ENCODE peak calls at places on chromosomes 11 and 22, in five cellular contexts. Y, D, J, X and K are unnamed samples.

GRCh38 chr11:134356656-134357544 is 25.1 kb downstream of the GLB1L2 start:
- DNase-seq in D (peak; percentile 22), X (no peak), J (no peak), Y (no peak), K (no peak)

GRCh38 chr22:48397531-48398180 is 1430.0 kb downstream of the BRD1 start:
- DNase-seq in D (no peak), J (no peak), X (no peak), Y (no peak), K (no peak)

GRCh38 chr11:17725174-17725573 is 5.8 kb downstream of the MYOD1 start:
- DNase-seq in X (no peak), Y (no peak), J (no peak), D (peak; percentile 17), K (no peak)

GRCh38 chr11:27812341-27812740 is 112.1 kb upstream of the BDNF start:
- DNase-seq in Y (peak; percentile 13), D (no peak), J (no peak), X (no peak), K (no peak)

GRCh38 chr22:19917389-19918138 is 24.0 kb upstream of the COMT start:
- DNase-seq in X (peak; percentile 10), J (no peak), Y (no peak), D (no peak), K (no peak)

GRCh38 chr11:20038364-20038893 is 121.8 kb downstream of the DBX1 start:
- DNase-seq in D (no peak), X (no peak), Y (no peak), J (no peak), K (no peak)

GRCh38 chr22:16915711-16916110 is 90.5 kb upstream of the XKR3 start:
- DNase-seq in D (no peak), Y (no peak), J (no peak), X (peak; percentile 11), K (no peak)

GRCh38 chr22:49564666-49565515 is 262.8 kb downstream of the BRD1 start:
- DNase-seq in X (no peak), Y (no peak), J (no peak), D (peak; percentile 41), K (no peak)

GRCh38 chr11:130992788-130993187 is 76.5 kb upstream of the SNX19 start:
- DNase-seq in X (no peak), D (peak; percentile 25), Y (no peak), J (no peak), K (no peak)

GRCh38 chr11:27174026-27174425 is 133.4 kb downstream of the BBOX1 start:
- DNase-seq in Y (no peak), D (no peak), J (no peak), X (no peak), K (no peak)

GRCh38 chr11:102767800-102768199 is 12.6 kb downstream of the MMP10 start:
- DNase-seq in D (no peak), J (no peak), Y (no peak), X (no peak), K (no peak)

GRCh38 chr11:4713241-4713640 is 8.7 kb downstream of the MMP26 start:
- DNase-seq in X (no peak), D (no peak), J (no peak), Y (peak; percentile 11), K (no peak)

GRCh38 chr11:93922830-93923229 is 72.4 kb upstream of the VSTM5 start:
- DNase-seq in Y (no peak), X (no peak), D (no peak), J (no peak), K (no peak)

GRCh38 chr11:93917673-93918072 is 67.3 kb upstream of the VSTM5 start:
- DNase-seq in D (no peak), J (no peak), X (no peak), Y (no peak), K (no peak)

GRCh38 chr11:93921695-93922468 is 71.5 kb upstream of the VSTM5 start:
- DNase-seq in J (peak; percentile 26), X (peak; percentile 64), Y (peak; percentile 34), D (no peak), K (peak; percentile 57)
- TF ChIP-seq CTCF in J (peak; percentile 66), X (peak; percentile 80), Y (peak; percentile 93), D (peak; percentile 46), K (peak; percentile 85)

GRCh38 chr11:69642549-69642912 is 1.6 kb downstream of the CCND1 start:
- DNase-seq in X (no peak), Y (no peak), D (peak; percentile 80), J (no peak), K (no peak)
- TF ChIP-seq CTCF in X (no peak), Y (no peak), D (no peak), J (no peak), K (no peak)

GRCh38 chr11:15913261-15913660 is 443.1 kb downstream of the SOX6 start:
- DNase-seq in Y (no peak), D (no peak), X (no peak), J (no peak), K (no peak)
- TF ChIP-seq CTCF in Y (peak; percentile 29), D (no peak), X (no peak), J (peak; percentile 9), K (peak; percentile 23)

GRCh38 chr22:20957691-20958440 is 9.2 kb upstream of the AIFM3 start:
- DNase-seq in J (no peak), Y (no peak), X (peak; percentile 57), D (peak; percentile 76), K (no peak)
- TF ChIP-seq CTCF in J (no peak), Y (no peak), X (no peak), D (no peak), K (no peak)

GRCh38 chr22:38296372-38296771 is 20.9 kb downstream of the CSNK1E start:
- DNase-seq in D (no peak), J (no peak), Y (no peak), X (no peak), K (no peak)

GRCh38 chr22:38300197-38300945 is 16.9 kb downstream of the CSNK1E start:
- DNase-seq in Y (no peak), D (peak; percentile 56), J (no peak), X (no peak), K (no peak)

GRCh38 chr22:38299001-38299651 is 18.1 kb downstream of the CSNK1E start:
- DNase-seq in J (no peak), X (no peak), Y (no peak), D (no peak), K (no peak)

GRCh38 chr22:38299758-38300157 is 17.5 kb downstream of the CSNK1E start:
- DNase-seq in X (no peak), D (no peak), Y (no peak), J (no peak), K (no peak)

GRCh38 chr22:38298312-38299000 is 18.8 kb downstream of the CSNK1E start:
- DNase-seq in Y (peak; percentile 97), X (peak; percentile 54), D (no peak), J (no peak), K (peak; percentile 98)
- TF ChIP-seq CTCF in Y (peak; percentile 85), X (peak; percentile 70), D (no peak), J (peak; percentile 41), K (peak; percentile 46)

GRCh38 chr11:61333638-61334433 is 808 bp downstream of the TKFC start:
- DNase-seq in X (peak; percentile 30), D (no peak), Y (no peak), J (no peak), K (no peak)

GRCh38 chr11:61332823-61333637 is at the start of the genes DDB1 and TKFC:
- DNase-seq in J (peak; percentile 95), D (peak; percentile 99), X (peak; percentile 97), Y (peak; percentile 86), K (peak; percentile 74)

GRCh38 chr11:61331636-61332035 is 1.3 kb downstream of the DDB1 start:
- DNase-seq in D (no peak), Y (no peak), J (no peak), X (no peak), K (no peak)

GRCh38 chr11:61334434-61335354 is 1.7 kb downstream of the TKFC start:
- DNase-seq in D (no peak), X (no peak), J (no peak), Y (peak; percentile 41), K (no peak)

DNA sequence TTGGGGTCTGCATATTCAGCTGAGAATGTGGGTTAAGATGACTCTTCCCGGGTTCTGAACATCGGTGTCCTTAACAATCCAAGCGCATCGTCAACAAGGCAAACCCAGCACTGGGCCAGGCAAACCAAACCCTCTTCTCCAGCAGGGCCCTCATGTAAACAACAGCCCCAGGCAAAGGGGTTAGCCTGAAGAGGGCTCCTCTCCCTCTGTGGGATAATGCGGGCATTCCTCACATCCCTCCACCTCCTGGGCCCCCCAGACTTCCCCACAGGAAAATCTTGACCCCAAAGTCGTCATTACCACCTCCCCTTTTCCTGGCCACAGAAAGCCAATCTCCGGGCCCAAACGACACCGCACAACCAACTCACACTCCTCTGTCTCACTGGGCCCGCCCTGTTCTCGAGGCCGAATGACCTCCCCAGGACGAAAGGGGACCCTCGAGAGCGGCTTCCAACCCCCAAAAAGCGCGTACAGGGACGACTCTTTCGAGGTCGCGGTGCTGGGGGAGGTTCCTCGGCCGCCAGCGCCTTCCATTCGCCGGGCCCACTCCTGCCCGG is 561 bp downstream of the DDB1 start:
- DNase-seq in D (no peak), X (no peak), Y (peak; percentile 15), J (no peak), K (no peak)
- TF ChIP-seq CTCF in D (no peak), X (no peak), Y (peak; percentile 34), J (no peak), K (peak; percentile 8)

DNA sequence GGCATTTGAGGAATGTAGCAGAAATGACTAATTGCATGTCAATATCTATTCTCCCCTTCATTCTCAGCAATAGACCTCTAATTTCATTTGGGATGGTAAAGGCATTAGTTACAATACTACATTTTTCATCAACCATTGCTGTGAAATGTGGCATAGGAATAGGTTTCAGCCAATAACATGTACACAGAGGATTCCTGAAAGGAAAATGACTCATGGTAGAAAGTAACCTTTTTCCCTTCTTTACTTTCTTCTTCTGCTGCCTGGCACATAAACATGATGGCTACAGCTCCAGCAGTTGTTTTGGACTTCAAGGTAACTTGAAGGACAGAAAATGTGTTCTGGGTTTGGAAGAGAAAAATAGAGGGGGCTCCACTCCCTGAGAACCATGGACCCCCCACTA is 231.8 kb upstream of the CTSC start:
- DNase-seq in J (no peak), X (no peak), Y (no peak), D (no peak), K (no peak)
- TF ChIP-seq CTCF in J (no peak), X (no peak), Y (no peak), D (no peak), K (no peak)

GRCh38 chr22:38957046-38957770 is at the start of gene APOBEC3A:
- DNase-seq in D (peak; percentile 77), Y (no peak), J (no peak), X (no peak), K (no peak)
- TF ChIP-seq CTCF in D (no peak), Y (no peak), J (no peak), X (no peak), K (no peak)